ENCODE peak calls at places on chromosomes 11 and 22, in eight cellular contexts. M is IMR-90, G is stomach, Q is endothelial cell of umbilical vein, V is right lobe of liver, Y is prostate gland, F is A549, U is ovary. T is an unnamed sample.
A peak's percentile ranks its signal among the peaks of the same experiment; 100 is the strongest.

GRCh38 chr11:118415739-118416068 is 14.3 kb downstream of the ATP5MG start:
- DNase-seq in M (peak; percentile 98), G (peak; percentile 41), Q (peak; percentile 82), V (peak; percentile 27), Y (peak; percentile 26), F (peak; percentile 36), U (no peak), T (peak; percentile 89)

GRCh38 chr22:50535113-50535512 is 5.3 kb upstream of the TYMP start:
- DNase-seq in M (no peak), G (no peak), Q (no peak), V (no peak), Y (no peak), F (no peak), U (no peak), T (no peak)

GRCh38 chr11:20277014-20277413 is 86.5 kb upstream of the HTATIP2 start:
- DNase-seq in M (no peak), G (no peak), Q (no peak), V (no peak), Y (no peak), F (no peak), U (no peak), T (no peak)

GRCh38 chr11:83284501-83285051 is 1.6 kb downstream of the CCDC90B start:
- DNase-seq in M (no peak), G (no peak), Q (peak; percentile 36), V (no peak), Y (no peak), F (no peak), U (no peak), T (no peak)

GRCh38 chr22:49549256-49549655 is 278.4 kb downstream of the BRD1 start:
- DNase-seq in M (no peak), G (no peak), Q (no peak), V (no peak), Y (no peak), F (no peak), U (no peak), T (peak; percentile 34)

GRCh38 chr22:19438286-19438685 is 5.9 kb downstream of the MRPL40 start:
- DNase-seq in M (no peak), G (no peak), Q (no peak), V (no peak), Y (no peak), F (no peak), U (no peak), T (no peak)

GRCh38 chr11:76054330-76054729 is 152.0 kb downstream of the WNT11 start:
- DNase-seq in M (no peak), G (no peak), Q (no peak), V (no peak), Y (no peak), F (no peak), U (no peak), T (no peak)

GRCh38 chr11:3159296-3160190 is 5.6 kb downstream of the OSBPL5 start:
- DNase-seq in M (no peak), G (peak; percentile 65), Q (no peak), V (peak; percentile 31), Y (peak; percentile 76), F (no peak), U (peak; percentile 68), T (peak; percentile 93)

GRCh38 chr11:18192988-18193387 is 20.4 kb downstream of the MRGPRX4 start:
- DNase-seq in M (no peak), G (no peak), Q (no peak), V (no peak), Y (no peak), F (no peak), U (no peak), T (no peak)

GRCh38 chr11:36333897-36334296 is 37.8 kb downstream of the PRR5L start:
- DNase-seq in M (peak; percentile 53), G (no peak), Q (peak; percentile 26), V (no peak), Y (no peak), F (no peak), U (no peak), T (no peak)

GRCh38 chr22:40396882-40397281 is 26.5 kb downstream of the SGSM3 start:
- DNase-seq in M (peak; percentile 88), G (peak; percentile 91), Q (peak; percentile 92), V (no peak), Y (peak; percentile 94), F (no peak), U (peak; percentile 25), T (no peak)

GRCh38 chr11:44466531-44467179 is 98.8 kb upstream of the CD82 start:
- DNase-seq in M (no peak), G (no peak), Q (no peak), V (no peak), Y (no peak), F (no peak), U (no peak), T (no peak)

GRCh38 chr11:74754507-74755255 is 6.0 kb downstream of the RNF169 start:
- DNase-seq in M (peak; percentile 96), G (no peak), Q (peak; percentile 92), V (no peak), Y (no peak), F (peak; percentile 39), U (no peak), T (no peak)

GRCh38 chr11:60851327-60852059 is 4.3 kb downstream of the PTGDR2 start:
- DNase-seq in M (no peak), G (no peak), Q (no peak), V (no peak), Y (no peak), F (no peak), U (no peak), T (no peak)

GRCh38 chr11:60853469-60853950 is 2.2 kb downstream of the PTGDR2 start:
- DNase-seq in M (no peak), G (no peak), Q (no peak), V (no peak), Y (no peak), F (no peak), U (no peak), T (no peak)

GRCh38 chr11:60854140-60854846 is 1.5 kb downstream of the PTGDR2 start:
- DNase-seq in M (no peak), G (no peak), Q (no peak), V (no peak), Y (no peak), F (no peak), U (no peak), T (no peak)

GRCh38 chr11:60852639-60853468 is 2.9 kb downstream of the PTGDR2 start:
- DNase-seq in M (no peak), G (no peak), Q (no peak), V (no peak), Y (no peak), F (no peak), U (no peak), T (no peak)

DNA sequence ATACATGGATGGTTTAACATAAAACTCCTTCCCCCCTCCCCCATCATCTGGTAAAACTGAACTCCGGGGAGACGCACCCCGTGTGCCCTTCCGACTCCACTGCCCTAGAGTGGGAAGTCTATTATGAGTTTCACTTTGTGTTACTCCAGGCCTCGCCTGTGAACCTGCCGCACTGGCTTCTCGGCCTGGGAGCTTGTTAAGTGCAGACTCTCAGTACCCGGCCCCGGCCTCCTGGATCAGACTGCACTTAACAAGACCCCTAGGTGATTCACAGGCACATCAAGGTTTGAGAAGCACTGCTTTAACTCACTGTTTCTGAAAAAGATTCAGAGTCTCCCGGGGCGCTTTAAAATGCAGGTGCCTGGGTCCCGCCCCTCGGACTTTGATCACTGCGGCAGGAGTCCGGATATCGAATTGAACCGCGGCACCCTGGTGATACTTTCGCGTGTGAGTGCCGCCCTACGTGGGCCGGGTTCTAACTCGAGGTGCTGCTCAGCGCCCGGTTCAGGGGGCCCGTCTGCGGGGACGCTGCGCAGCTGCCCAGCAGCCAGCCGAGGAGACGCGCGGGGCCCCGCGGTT is 3.6 kb downstream of the PTGDR2 start:
- DNase-seq in M (no peak), G (peak; percentile 71), Q (no peak), V (peak; percentile 74), Y (no peak), F (no peak), U (no peak), T (no peak)
- TF ChIP-seq POLR2A in M (no peak), G (no peak), Q (no peak), V (peak; percentile 59), Y (no peak), F (no peak), U (no peak), T (no peak)

DNA sequence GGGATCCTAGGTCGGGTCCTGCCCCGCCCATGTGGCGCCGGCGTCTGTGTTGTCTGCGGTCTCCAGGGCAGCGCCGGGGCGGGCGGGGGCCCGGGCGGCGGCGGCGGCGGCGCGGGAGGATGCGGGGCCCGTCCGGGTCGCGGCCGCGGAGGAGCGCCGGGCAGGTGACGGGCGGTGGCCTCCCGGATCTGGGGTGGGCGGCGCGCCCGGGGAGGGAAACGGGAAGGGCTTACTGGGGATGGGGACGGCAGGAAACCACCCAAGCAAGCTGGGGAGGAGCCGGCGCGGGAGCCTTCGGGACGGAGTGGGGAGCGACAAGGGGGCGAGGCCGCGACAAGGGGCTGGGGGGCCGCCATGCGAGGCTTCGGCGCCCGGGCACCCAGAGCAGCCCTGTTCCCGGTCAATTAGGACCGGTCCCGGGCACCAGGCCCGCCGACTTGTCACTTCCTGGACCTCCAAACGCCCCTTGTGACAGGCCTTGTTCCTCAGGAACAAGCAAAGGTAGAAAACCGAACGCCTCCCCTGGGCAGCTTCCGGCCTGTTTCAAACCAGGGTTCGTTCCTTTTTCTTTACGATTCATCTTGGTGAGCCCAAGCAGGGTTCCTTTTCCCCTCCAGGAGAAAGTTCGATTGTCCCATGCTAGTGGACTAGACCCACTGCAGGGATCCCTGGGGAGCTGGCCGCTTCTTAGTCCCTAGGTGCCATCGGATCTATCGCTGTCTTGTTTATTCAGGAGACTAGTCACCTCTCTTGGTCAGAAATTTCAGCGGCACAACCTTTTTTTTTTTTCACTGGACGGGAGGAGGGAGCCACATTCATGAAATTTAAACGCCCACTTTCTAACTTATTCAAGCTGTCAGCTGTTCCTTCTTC is 486 bp downstream of the JHY start:
- DNase-seq in M (peak; percentile 55), G (peak; percentile 49), Q (peak; percentile 50), V (peak; percentile 49), Y (peak; percentile 25), F (peak; percentile 60), U (peak; percentile 63), T (peak; percentile 77)
- TF ChIP-seq POLR2A in M (no peak), G (no peak), Q (peak; percentile 53), V (no peak), Y (no peak), F (no peak), U (no peak), T (no peak)

GRCh38 chr11:100753562-100753961 is 66.5 kb downstream of the ARHGAP42 start:
- DNase-seq in M (no peak), G (no peak), Q (no peak), V (no peak), Y (no peak), F (no peak), U (no peak), T (no peak)
- TF ChIP-seq POLR2A in M (no peak), G (no peak), Q (no peak), V (no peak), Y (no peak), F (no peak), U (no peak), T (no peak)

DNA sequence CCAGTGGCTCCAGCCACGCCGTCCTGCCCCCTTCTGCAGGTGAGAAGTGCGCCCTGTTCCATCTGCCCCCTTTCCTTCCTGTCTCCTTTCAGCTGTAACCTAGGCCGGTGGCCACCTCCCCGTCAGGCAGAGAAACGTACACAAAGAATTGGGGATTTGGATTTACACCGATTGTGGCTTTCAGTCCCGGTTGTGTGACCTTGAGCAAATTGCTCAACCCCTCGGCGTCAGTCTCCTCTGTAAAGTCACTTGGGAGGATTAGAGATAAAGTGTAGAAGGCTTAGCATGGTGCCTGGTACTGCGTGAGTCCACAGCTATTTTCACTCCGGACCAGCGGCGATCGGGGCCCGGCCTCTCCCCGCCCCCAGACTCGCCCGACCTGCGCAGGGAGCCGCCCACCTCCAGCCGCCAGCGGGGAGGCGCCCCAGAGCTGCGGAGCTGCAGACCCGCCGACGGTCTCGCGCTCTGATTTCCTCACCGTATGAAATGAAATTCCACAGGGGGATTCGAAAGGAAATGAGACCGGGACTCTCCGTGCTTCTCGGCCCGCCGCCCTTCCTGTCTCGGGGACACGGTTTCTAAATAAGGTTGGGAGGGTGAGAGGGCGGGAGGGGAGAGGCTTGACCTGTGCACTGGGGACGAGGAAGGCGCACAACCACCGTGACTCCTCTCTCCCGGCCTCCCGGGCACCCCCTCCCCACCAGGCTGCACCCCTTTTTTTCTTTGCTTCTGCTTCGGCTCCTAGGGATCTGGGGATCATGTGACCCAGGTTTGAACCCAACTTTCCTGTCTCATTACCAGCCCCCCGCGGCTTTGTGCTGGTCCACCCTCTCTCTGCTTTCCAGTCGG is 703 bp upstream of the FZD4 start:
- DNase-seq in M (peak; percentile 61), G (peak; percentile 89), Q (peak; percentile 92), V (peak; percentile 88), Y (peak; percentile 79), F (peak; percentile 85), U (peak; percentile 90), T (peak; percentile 93)
- TF ChIP-seq POLR2A in M (no peak), G (no peak), Q (peak; percentile 41), V (peak; percentile 75), Y (peak; percentile 13), F (no peak), U (peak; percentile 39), T (peak; percentile 10)

T was measured in sigmoid colon.